ENCODE peak calls at places on chromosomes 7 and 10, in five cellular contexts. One of them, this sample, is unnamed.

GRCh38 chr7:72435366-72435765 is 23.2 kb upstream of the CALN1 start:
- ATAC-seq in heart left ventricle: no peak
- ATAC-seq in activated T-helper 17 cell treated with anti-CD3 and anti-CD28 coated beads, Interleukin-2, amount 50 U/mL, for 72 hours: no peak
- ATAC-seq in activated naive CD8-positive, alpha-beta T cell treated with anti-CD3 and anti-CD28 coated beads, Interleukin-2, amount 50 U/mL, for 24 hours: no peak
- ATAC-seq in T-helper 17 cell: no peak
- ATAC-seq in this sample: no peak

GRCh38 chr10:34766811-34767516 is 48.1 kb downstream of the PARD3 start:
- ATAC-seq in T-helper 17 cell: no peak
- ATAC-seq in activated naive CD8-positive, alpha-beta T cell treated with anti-CD3 and anti-CD28 coated beads, Interleukin-2, amount 50 U/mL, for 24 hours: no peak
- ATAC-seq in heart left ventricle: no peak
- ATAC-seq in activated T-helper 17 cell treated with anti-CD3 and anti-CD28 coated beads, Interleukin-2, amount 50 U/mL, for 72 hours: no peak
- ATAC-seq in this sample: no peak

GRCh38 chr10:6124666-6125065 is 35.8 kb downstream of the RBM17 start:
- ATAC-seq in activated naive CD8-positive, alpha-beta T cell treated with anti-CD3 and anti-CD28 coated beads, Interleukin-2, amount 50 U/mL, for 24 hours: no peak
- ATAC-seq in T-helper 17 cell: no peak
- ATAC-seq in heart left ventricle: peak; percentile 85
- ATAC-seq in activated T-helper 17 cell treated with anti-CD3 and anti-CD28 coated beads, Interleukin-2, amount 50 U/mL, for 72 hours: no peak
- ATAC-seq in this sample: peak; percentile 65

GRCh38 chr7:116329845-116330503 is 119.6 kb downstream of the TES start:
- ATAC-seq in activated naive CD8-positive, alpha-beta T cell treated with anti-CD3 and anti-CD28 coated beads, Interleukin-2, amount 50 U/mL, for 24 hours: no peak
- ATAC-seq in heart left ventricle: peak; percentile 67
- ATAC-seq in T-helper 17 cell: no peak
- ATAC-seq in activated T-helper 17 cell treated with anti-CD3 and anti-CD28 coated beads, Interleukin-2, amount 50 U/mL, for 72 hours: no peak
- ATAC-seq in this sample: peak; percentile 31

GRCh38 chr10:132788180-132788830 is 2.4 kb upstream of the NKX6-2 start:
- ATAC-seq in T-helper 17 cell: no peak
- ATAC-seq in activated naive CD8-positive, alpha-beta T cell treated with anti-CD3 and anti-CD28 coated beads, Interleukin-2, amount 50 U/mL, for 24 hours: no peak
- ATAC-seq in activated T-helper 17 cell treated with anti-CD3 and anti-CD28 coated beads, Interleukin-2, amount 50 U/mL, for 72 hours: no peak
- ATAC-seq in heart left ventricle: peak; percentile 49
- ATAC-seq in this sample: no peak

GRCh38 chr10:24622781-24623301 is 100.8 kb downstream of the ARHGAP21 start:
- ATAC-seq in activated naive CD8-positive, alpha-beta T cell treated with anti-CD3 and anti-CD28 coated beads, Interleukin-2, amount 50 U/mL, for 24 hours: no peak
- ATAC-seq in T-helper 17 cell: peak; percentile 64
- ATAC-seq in activated T-helper 17 cell treated with anti-CD3 and anti-CD28 coated beads, Interleukin-2, amount 50 U/mL, for 72 hours: peak; percentile 27
- ATAC-seq in heart left ventricle: no peak
- ATAC-seq in this sample: no peak

GRCh38 chr10:126227762-126228134 is 160.5 kb downstream of the ADAM12 start:
- ATAC-seq in heart left ventricle: no peak
- ATAC-seq in activated naive CD8-positive, alpha-beta T cell treated with anti-CD3 and anti-CD28 coated beads, Interleukin-2, amount 50 U/mL, for 24 hours: no peak
- ATAC-seq in activated T-helper 17 cell treated with anti-CD3 and anti-CD28 coated beads, Interleukin-2, amount 50 U/mL, for 72 hours: no peak
- ATAC-seq in T-helper 17 cell: no peak
- ATAC-seq in this sample: no peak

GRCh38 chr10:2488606-2489005 is 578.7 kb upstream of the PFKP start:
- ATAC-seq in heart left ventricle: no peak
- ATAC-seq in activated naive CD8-positive, alpha-beta T cell treated with anti-CD3 and anti-CD28 coated beads, Interleukin-2, amount 50 U/mL, for 24 hours: no peak
- ATAC-seq in activated T-helper 17 cell treated with anti-CD3 and anti-CD28 coated beads, Interleukin-2, amount 50 U/mL, for 72 hours: no peak
- ATAC-seq in T-helper 17 cell: no peak
- ATAC-seq in this sample: no peak

GRCh38 chr7:115630049-115630448 is 400.5 kb downstream of the TFEC start:
- ATAC-seq in heart left ventricle: no peak
- ATAC-seq in activated T-helper 17 cell treated with anti-CD3 and anti-CD28 coated beads, Interleukin-2, amount 50 U/mL, for 72 hours: no peak
- ATAC-seq in activated naive CD8-positive, alpha-beta T cell treated with anti-CD3 and anti-CD28 coated beads, Interleukin-2, amount 50 U/mL, for 24 hours: no peak
- ATAC-seq in T-helper 17 cell: no peak
- ATAC-seq in this sample: no peak